ENCODE peak calls at places on chromosomes 6 and 20, in four cellular contexts. One of them, this sample, is unnamed.

GRCh38 chr6:127207591-127208120 is 59.0 kb upstream of the RNF146 start:
- DNase-seq in breast epithelium: no peak
- DNase-seq in prostate gland: no peak
- DNase-seq in HCT116: no peak
- DNase-seq in this sample: no peak

GRCh38 chr20:57223648-57224489 is 42.6 kb downstream of the BMP7 start:
- DNase-seq in breast epithelium: no peak
- DNase-seq in prostate gland: no peak
- DNase-seq in HCT116: no peak
- DNase-seq in this sample: no peak

GRCh38 chr6:69816569-69816968 is 19.8 kb upstream of the LMBRD1 start:
- DNase-seq in breast epithelium: no peak
- DNase-seq in prostate gland: no peak
- DNase-seq in HCT116: no peak
- DNase-seq in this sample: no peak

GRCh38 chr6:163984446-163984936 is 570.0 kb downstream of the QKI start:
- DNase-seq in breast epithelium: no peak
- DNase-seq in prostate gland: no peak
- DNase-seq in HCT116: no peak
- DNase-seq in this sample: peak

GRCh38 chr20:34180460-34181108 is 60.6 kb upstream of the ASIP start:
- DNase-seq in breast epithelium: no peak
- DNase-seq in prostate gland: peak
- DNase-seq in HCT116: no peak
- DNase-seq in this sample: no peak

GRCh38 chr6:139376054-139376355 is 1.6 kb upstream of the CITED2 start:
- DNase-seq in breast epithelium: no peak
- DNase-seq in prostate gland: no peak
- DNase-seq in HCT116: no peak
- DNase-seq in this sample: peak

GRCh38 chr20:4573564-4574355 is 147.9 kb upstream of the PRND start:
- DNase-seq in breast epithelium: no peak
- DNase-seq in prostate gland: no peak
- DNase-seq in HCT116: no peak
- DNase-seq in this sample: peak

GRCh38 chr20:45752747-45753146 is 30.6 kb downstream of the SPINT4 start:
- DNase-seq in breast epithelium: no peak
- DNase-seq in prostate gland: no peak
- DNase-seq in HCT116: no peak
- DNase-seq in this sample: no peak

GRCh38 chr6:11769244-11769643 is 9.4 kb downstream of the ADTRP start:
- DNase-seq in breast epithelium: no peak
- DNase-seq in prostate gland: no peak
- DNase-seq in HCT116: no peak
- DNase-seq in this sample: no peak

GRCh38 chr20:54515788-54516324 is 40.5 kb downstream of the DOK5 start:
- DNase-seq in breast epithelium: no peak
- DNase-seq in prostate gland: no peak
- DNase-seq in HCT116: no peak
- DNase-seq in this sample: no peak

GRCh38 chr6:123316733-123317323 is 319.9 kb downstream of the TRDN start:
- DNase-seq in breast epithelium: no peak
- DNase-seq in prostate gland: no peak
- DNase-seq in HCT116: no peak
- DNase-seq in this sample: no peak

GRCh38 chr6:43939281-43940070 is 169.5 kb downstream of the VEGFA start:
- DNase-seq in breast epithelium: no peak
- DNase-seq in prostate gland: no peak
- DNase-seq in HCT116: no peak
- DNase-seq in this sample: no peak

DNA sequence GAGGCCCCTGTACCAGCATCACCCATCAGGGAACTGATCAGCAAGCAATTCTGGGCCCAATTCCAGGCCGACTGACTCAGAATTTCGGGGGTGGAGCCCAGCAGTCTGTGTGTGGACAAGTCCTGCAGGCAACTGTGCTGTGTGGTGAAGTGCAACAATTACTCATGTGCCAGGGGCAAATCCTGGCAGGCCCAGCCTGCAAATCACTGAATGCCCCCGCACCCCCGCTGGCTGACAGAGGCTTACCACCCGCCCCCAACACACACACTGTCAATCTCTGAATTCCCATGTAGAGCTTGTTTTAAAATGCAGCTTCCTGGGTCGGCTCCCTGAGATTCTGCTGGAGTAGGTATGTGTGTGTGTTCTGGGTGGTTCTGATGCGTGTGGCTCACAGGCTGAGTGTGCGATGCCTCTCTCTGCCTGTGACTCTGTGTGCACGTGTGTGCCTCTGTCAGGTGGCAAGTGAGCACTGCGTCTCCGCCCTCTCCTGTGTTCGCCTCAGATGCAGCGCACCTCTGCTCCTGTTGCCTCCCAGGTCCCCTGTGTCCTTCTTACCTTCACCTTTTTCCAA is 45.4 kb downstream of the SSR1 start:
- DNase-seq in breast epithelium: peak
- DNase-seq in prostate gland: peak
- DNase-seq in HCT116: peak
- DNase-seq in this sample: no peak
- TF ChIP-seq POLR2AphosphoS5 in breast epithelium: no peak
- TF ChIP-seq POLR2AphosphoS5 in prostate gland: peak
- TF ChIP-seq POLR2AphosphoS5 in HCT116: peak
- TF ChIP-seq POLR2AphosphoS5 in this sample: no peak

GRCh38 chr20:51526105-51526470 is 16.4 kb downstream of the NFATC2 start:
- DNase-seq in breast epithelium: no peak
- DNase-seq in prostate gland: no peak
- DNase-seq in HCT116: no peak
- DNase-seq in this sample: no peak
- H3K27ac ChIP-seq in breast epithelium: peak
- H3K27ac ChIP-seq in prostate gland: no peak
- H3K27ac ChIP-seq in HCT116: no peak
- H3K27ac ChIP-seq in this sample: no peak

GRCh38 chr20:48761023-48761785 is 66.6 kb downstream of the PREX1 start:
- DNase-seq in breast epithelium: no peak
- DNase-seq in prostate gland: no peak
- DNase-seq in HCT116: no peak
- DNase-seq in this sample: no peak
- TF ChIP-seq POLR2AphosphoS5 in breast epithelium: no peak
- TF ChIP-seq POLR2AphosphoS5 in prostate gland: no peak
- TF ChIP-seq POLR2AphosphoS5 in HCT116: no peak
- TF ChIP-seq POLR2AphosphoS5 in this sample: no peak

DNA sequence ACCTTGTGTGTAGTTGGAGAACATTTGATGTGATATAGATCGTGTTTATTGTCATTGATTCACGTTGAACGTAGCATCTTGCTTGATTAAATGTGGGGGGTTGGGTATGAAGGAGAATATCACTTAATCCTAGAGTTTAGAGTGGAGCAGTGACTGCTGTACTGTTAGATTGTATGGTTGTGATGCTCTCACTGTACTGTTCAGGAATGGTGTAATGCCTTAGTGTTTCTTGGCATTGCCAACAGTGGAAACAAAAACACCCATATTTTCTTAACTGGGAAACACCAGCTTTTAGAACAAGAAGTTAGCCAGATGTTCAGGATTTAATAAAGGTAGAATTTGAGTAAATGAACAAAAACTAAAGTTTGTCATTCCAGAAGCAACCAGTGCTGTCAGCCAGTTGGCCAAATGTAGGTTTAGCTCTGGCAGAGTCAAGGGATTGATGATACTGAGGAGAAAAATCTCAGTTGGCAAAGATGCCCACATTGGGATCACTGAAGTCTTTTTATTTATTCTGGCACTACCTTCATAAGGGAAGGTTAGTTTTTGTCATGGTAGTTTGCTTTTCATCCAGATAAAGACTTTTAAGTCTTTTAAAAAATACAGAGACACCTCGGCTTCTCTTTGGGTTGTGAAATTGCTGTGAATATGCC is 129.9 kb downstream of the JARID2 start:
- DNase-seq in breast epithelium: no peak
- DNase-seq in prostate gland: no peak
- DNase-seq in HCT116: no peak
- DNase-seq in this sample: no peak
- H3K27ac ChIP-seq in breast epithelium: no peak
- H3K27ac ChIP-seq in prostate gland: no peak
- H3K27ac ChIP-seq in HCT116: no peak
- H3K27ac ChIP-seq in this sample: no peak